ENCODE peak calls at places on chromosomes 11 and 22, in four cellular contexts. P is aorta, E is fibroblast of lung, C is AML-193. F is an unnamed sample.

GRCh38 chr22:49016909-49017768 is 810.5 kb downstream of the BRD1 start:
- DNase-seq in P (peak), E (no peak), C (no peak), F (no peak)

GRCh38 chr11:134332189-134332631 is 422 bp downstream of the GLB1L2 start:
- DNase-seq in P (no peak), E (no peak), C (no peak), F (no peak)

GRCh38 chr11:95767498-95767897 is 22.1 kb downstream of the FAM76B start:
- DNase-seq in P (no peak), E (peak), C (peak), F (no peak)

GRCh38 chr11:2300290-2300935 is 1.3 kb downstream of the C11orf21 start:
- DNase-seq in P (no peak), E (no peak), C (no peak), F (no peak)

GRCh38 chr22:19962909-19963806 is 21.5 kb upstream of the TXNRD2 start:
- DNase-seq in P (peak), E (no peak), C (no peak), F (peak)

GRCh38 chr22:25361899-25362214 is 142.4 kb downstream of the CRYBB2 start:
- DNase-seq in P (no peak), E (no peak), C (no peak), F (no peak)

GRCh38 chr11:116590844-116591575 is 181.8 kb downstream of the BUD13 start:
- DNase-seq in P (no peak), E (no peak), C (no peak), F (no peak)

GRCh38 chr22:48919187-48919590 is 908.5 kb downstream of the BRD1 start:
- DNase-seq in P (no peak), E (no peak), C (no peak), F (no peak)

GRCh38 chr11:12267921-12268320 is 109.5 kb upstream of the PARVA start:
- DNase-seq in P (peak), E (no peak), C (no peak), F (no peak)

GRCh38 chr11:133711545-133711944 is 133.8 kb downstream of the SPATA19 start:
- DNase-seq in P (no peak), E (no peak), C (no peak), F (no peak)

GRCh38 chr11:117610901-117611300 is 186.1 kb downstream of the DSCAML1 start:
- DNase-seq in P (no peak), E (no peak), C (no peak), F (no peak)

GRCh38 chr11:113163291-113164030 is 150.9 kb upstream of the TTC12 start:
- DNase-seq in P (no peak), E (peak), C (no peak), F (no peak)

GRCh38 chr11:46903846-46904245 is 14.5 kb downstream of the LRP4 start:
- DNase-seq in P (no peak), E (no peak), C (no peak), F (no peak)

GRCh38 chr11:80720295-80720694 is 1279.5 kb upstream of the TENM4 start:
- DNase-seq in P (no peak), E (no peak), C (no peak), F (no peak)

GRCh38 chr22:42376721-42377177 is 55.5 kb downstream of the NFAM1 start:
- DNase-seq in P (peak), E (peak), C (no peak), F (no peak)

GRCh38 chr11:36890280-36890679 is 292.2 kb upstream of the RAG2 start:
- DNase-seq in P (no peak), E (no peak), C (no peak), F (no peak)

GRCh38 chr11:70173018-70173417 is 30.1 kb upstream of the FADD start:
- DNase-seq in P (no peak), E (peak), C (no peak), F (no peak)

GRCh38 chr11:71279916-71280645 is 27.7 kb upstream of the SHANK2 start:
- DNase-seq in P (no peak), E (no peak), C (no peak), F (no peak)

GRCh38 chr22:23898006-23898974 is 4.1 kb downstream of the MIF start:
- DNase-seq in P (no peak), E (no peak), C (no peak), F (no peak)

F was measured in T47D.